ENCODE peak calls at places on chromosome 17, in four cellular contexts. One of them, this sample, is unnamed.

GRCh38 chr17:28230011-28230410 is 89.0 kb upstream of the TMEM97 start:
- DNase-seq in adrenal gland: no peak
- DNase-seq in AG04449: no peak
- DNase-seq in CD8-positive, alpha-beta T cell: no peak
- DNase-seq in this sample: no peak

GRCh38 chr17:49442051-49442450 is 27.4 kb upstream of the PHB1 start:
- DNase-seq in AG04449: no peak
- DNase-seq in CD8-positive, alpha-beta T cell: no peak
- DNase-seq in adrenal gland: no peak
- DNase-seq in this sample: no peak

GRCh38 chr17:83152745-83153611 is 73.6 kb downstream of the METRNL start:
- DNase-seq in CD8-positive, alpha-beta T cell: no peak
- DNase-seq in adrenal gland: no peak
- DNase-seq in AG04449: no peak
- DNase-seq in this sample: no peak

GRCh38 chr17:81470270-81470943 is 42.2 kb downstream of the ACTG1 start:
- DNase-seq in AG04449: no peak
- DNase-seq in adrenal gland: no peak
- DNase-seq in CD8-positive, alpha-beta T cell: no peak
- DNase-seq in this sample: no peak

GRCh38 chr17:81285179-81285878 is 9.8 kb downstream of the SLC38A10 start:
- DNase-seq in CD8-positive, alpha-beta T cell: peak; percentile 26
- DNase-seq in AG04449: no peak
- DNase-seq in adrenal gland: peak; percentile 64
- DNase-seq in this sample: peak; percentile 45

GRCh38 chr17:9021158-9021984 is at the start of gene NTN1:
- DNase-seq in adrenal gland: peak; percentile 34
- DNase-seq in CD8-positive, alpha-beta T cell: peak; percentile 17
- DNase-seq in AG04449: no peak
- DNase-seq in this sample: no peak

GRCh38 chr17:10713336-10713735 is 15.9 kb downstream of the ADPRM start:
- DNase-seq in adrenal gland: no peak
- DNase-seq in CD8-positive, alpha-beta T cell: no peak
- DNase-seq in AG04449: no peak
- DNase-seq in this sample: no peak

GRCh38 chr17:867896-868489 is 85.8 kb downstream of the MRM3 start:
- DNase-seq in adrenal gland: no peak
- DNase-seq in AG04449: no peak
- DNase-seq in CD8-positive, alpha-beta T cell: no peak
- DNase-seq in this sample: no peak

GRCh38 chr17:74512041-74512440 is 19.2 kb downstream of the CD300LB start:
- DNase-seq in CD8-positive, alpha-beta T cell: no peak
- DNase-seq in adrenal gland: peak; percentile 53
- DNase-seq in AG04449: no peak
- DNase-seq in this sample: no peak

GRCh38 chr17:34740936-34741515 is 161.6 kb downstream of the TMEM132E start:
- DNase-seq in CD8-positive, alpha-beta T cell: no peak
- DNase-seq in AG04449: no peak
- DNase-seq in adrenal gland: no peak
- DNase-seq in this sample: no peak

GRCh38 chr17:38741853-38742421 is 6.2 kb downstream of the PCGF2 start:
- DNase-seq in adrenal gland: no peak
- DNase-seq in AG04449: no peak
- DNase-seq in CD8-positive, alpha-beta T cell: no peak
- DNase-seq in this sample: no peak

GRCh38 chr17:40501499-40501911 is at the start of gene TNS4:
- DNase-seq in AG04449: no peak
- DNase-seq in CD8-positive, alpha-beta T cell: no peak
- DNase-seq in adrenal gland: no peak
- DNase-seq in this sample: no peak

GRCh38 chr17:77212081-77212832 is 71.5 kb downstream of the SEC14L1 start:
- DNase-seq in adrenal gland: no peak
- DNase-seq in AG04449: no peak
- DNase-seq in CD8-positive, alpha-beta T cell: no peak
- DNase-seq in this sample: no peak

GRCh38 chr17:42163113-42163512 is 8.3 kb upstream of the RAB5C start:
- DNase-seq in adrenal gland: no peak
- DNase-seq in CD8-positive, alpha-beta T cell: no peak
- DNase-seq in AG04449: no peak
- DNase-seq in this sample: no peak

GRCh38 chr17:80783461-80783860 is 208.2 kb upstream of the CHMP6 start:
- DNase-seq in AG04449: no peak
- DNase-seq in adrenal gland: no peak
- DNase-seq in CD8-positive, alpha-beta T cell: no peak
- DNase-seq in this sample: no peak

GRCh38 chr17:75783069-75783783 is 1.4 kb upstream of the UNK start:
- DNase-seq in AG04449: no peak
- DNase-seq in adrenal gland: no peak
- DNase-seq in CD8-positive, alpha-beta T cell: no peak
- DNase-seq in this sample: peak; percentile 86

GRCh38 chr17:28347261-28347891 is 10.0 kb downstream of the POLDIP2 start:
- DNase-seq in AG04449: peak; percentile 78
- DNase-seq in adrenal gland: no peak
- DNase-seq in CD8-positive, alpha-beta T cell: no peak
- DNase-seq in this sample: no peak

GRCh38 chr17:66987059-66987616 is 22.6 kb downstream of the CACNG4 start:
- DNase-seq in AG04449: no peak
- DNase-seq in CD8-positive, alpha-beta T cell: no peak
- DNase-seq in adrenal gland: no peak
- DNase-seq in this sample: no peak

GRCh38 chr17:64614266-64615011 is 47.7 kb downstream of the SMURF2 start:
- DNase-seq in AG04449: no peak
- DNase-seq in adrenal gland: no peak
- DNase-seq in CD8-positive, alpha-beta T cell: no peak
- DNase-seq in this sample: no peak

GRCh38 chr17:82226170-82226808 is 2.6 kb upstream of the SLC16A3 start:
- DNase-seq in adrenal gland: no peak
- DNase-seq in AG04449: no peak
- DNase-seq in CD8-positive, alpha-beta T cell: no peak
- DNase-seq in this sample: no peak

GRCh38 chr17:69245617-69246016 is 17.0 kb upstream of the ABCA10 start:
- DNase-seq in CD8-positive, alpha-beta T cell: no peak
- DNase-seq in AG04449: no peak
- DNase-seq in adrenal gland: no peak
- DNase-seq in this sample: no peak
- H3K4me3 ChIP-seq in CD8-positive, alpha-beta T cell: no peak overlapping the region
- H3K4me3 ChIP-seq in AG04449: no peak overlapping the region
- H3K4me3 ChIP-seq in adrenal gland: no peak overlapping the region
- H3K4me3 ChIP-seq in this sample: no peak overlapping the region

DNA sequence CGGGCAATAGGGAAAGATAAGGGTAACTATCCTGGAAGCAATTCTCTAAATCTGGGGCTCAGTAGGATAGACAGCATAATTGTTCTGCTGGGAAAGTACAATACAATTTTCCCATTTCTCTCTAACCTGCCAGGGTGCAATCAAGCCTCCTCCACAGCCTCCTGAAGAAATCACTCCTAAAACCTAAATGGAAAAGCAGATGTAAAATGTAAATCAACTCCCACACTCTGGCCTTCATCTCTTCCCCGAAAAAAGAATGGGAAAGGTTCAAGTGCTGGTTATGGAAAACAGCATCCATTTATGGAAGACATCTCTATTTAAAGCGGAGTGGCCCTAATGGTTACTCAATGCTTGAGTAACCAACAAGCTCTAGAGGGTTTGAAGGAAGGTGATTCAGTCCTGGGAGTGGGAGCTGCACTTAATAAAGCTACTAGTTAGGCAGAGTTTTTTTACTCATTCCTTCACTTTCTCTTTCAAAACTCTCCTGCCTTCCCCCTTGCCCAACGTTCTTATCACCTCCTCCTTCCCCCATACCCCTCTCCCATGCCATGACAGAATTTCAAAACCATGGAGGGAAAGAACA is 5.1 kb downstream of the MMD start:
- DNase-seq in CD8-positive, alpha-beta T cell: no peak
- DNase-seq in AG04449: no peak
- DNase-seq in adrenal gland: no peak
- DNase-seq in this sample: no peak
- H3K4me3 ChIP-seq in CD8-positive, alpha-beta T cell: no peak overlapping the region
- H3K4me3 ChIP-seq in AG04449: no peak overlapping the region
- H3K4me3 ChIP-seq in adrenal gland: no peak overlapping the region
- H3K4me3 ChIP-seq in this sample: no peak overlapping the region

GRCh38 chr17:6467567-6467966 is 23.3 kb downstream of the PIMREG start:
- DNase-seq in CD8-positive, alpha-beta T cell: no peak
- DNase-seq in adrenal gland: no peak
- DNase-seq in AG04449: no peak
- DNase-seq in this sample: no peak
- H3K4me3 ChIP-seq in CD8-positive, alpha-beta T cell: no peak overlapping the region
- H3K4me3 ChIP-seq in adrenal gland: no peak overlapping the region
- H3K4me3 ChIP-seq in AG04449: no peak overlapping the region
- H3K4me3 ChIP-seq in this sample: no peak overlapping the region

GRCh38 chr17:31116167-31116566 is 21.4 kb downstream of the NF1 start:
- DNase-seq in adrenal gland: no peak
- DNase-seq in CD8-positive, alpha-beta T cell: no peak
- DNase-seq in AG04449: no peak
- DNase-seq in this sample: no peak
- H3K4me3 ChIP-seq in adrenal gland: no peak overlapping the region
- H3K4me3 ChIP-seq in CD8-positive, alpha-beta T cell: no peak overlapping the region
- H3K4me3 ChIP-seq in AG04449: no peak overlapping the region
- H3K4me3 ChIP-seq in this sample: no peak overlapping the region

GRCh38 chr17:50477976-50478375 is 684 bp upstream of the RSAD1 start:
- DNase-seq in CD8-positive, alpha-beta T cell: no peak
- DNase-seq in adrenal gland: peak; percentile 27
- DNase-seq in AG04449: no peak
- DNase-seq in this sample: no peak
- H3K4me3 ChIP-seq in CD8-positive, alpha-beta T cell: peak overlapping the region; percentile 88
- H3K4me3 ChIP-seq in adrenal gland: no peak overlapping the region
- H3K4me3 ChIP-seq in AG04449: peak overlapping the region; percentile 81
- H3K4me3 ChIP-seq in this sample: peak overlapping the region; percentile 94

GRCh38 chr17:29588017-29588557 is 1.4 kb downstream of the GIT1 start:
- DNase-seq in CD8-positive, alpha-beta T cell: no peak
- DNase-seq in adrenal gland: peak; percentile 18
- DNase-seq in AG04449: no peak
- DNase-seq in this sample: no peak

GRCh38 chr17:29585080-29585751 is 4.2 kb downstream of the GIT1 start:
- DNase-seq in AG04449: no peak
- DNase-seq in adrenal gland: peak; percentile 18
- DNase-seq in CD8-positive, alpha-beta T cell: no peak
- DNase-seq in this sample: no peak

GRCh38 chr17:29588561-29589411 is 662 bp downstream of the GIT1 start:
- DNase-seq in adrenal gland: peak; percentile 44
- DNase-seq in CD8-positive, alpha-beta T cell: no peak
- DNase-seq in AG04449: no peak
- DNase-seq in this sample: no peak

GRCh38 chr17:29587591-29587990 is 1.9 kb downstream of the GIT1 start:
- DNase-seq in CD8-positive, alpha-beta T cell: no peak
- DNase-seq in AG04449: no peak
- DNase-seq in adrenal gland: peak; percentile 20
- DNase-seq in this sample: no peak

GRCh38 chr17:29586676-29587469 is 2.6 kb downstream of the GIT1 start:
- DNase-seq in AG04449: no peak
- DNase-seq in adrenal gland: no peak
- DNase-seq in CD8-positive, alpha-beta T cell: no peak
- DNase-seq in this sample: no peak
- H3K4me3 ChIP-seq in AG04449: peak overlapping the region; percentile 25
- H3K4me3 ChIP-seq in adrenal gland: no peak overlapping the region
- H3K4me3 ChIP-seq in CD8-positive, alpha-beta T cell: no peak overlapping the region
- H3K4me3 ChIP-seq in this sample: no peak overlapping the region

GRCh38 chr17:44707755-44708400 is 587 bp upstream of the DBF4B start:
- DNase-seq in adrenal gland: no peak
- DNase-seq in CD8-positive, alpha-beta T cell: no peak
- DNase-seq in AG04449: no peak
- DNase-seq in this sample: no peak
- H3K4me3 ChIP-seq in adrenal gland: no peak overlapping the region
- H3K4me3 ChIP-seq in CD8-positive, alpha-beta T cell: peak overlapping the region; percentile 92
- H3K4me3 ChIP-seq in AG04449: peak overlapping the region; percentile 96
- H3K4me3 ChIP-seq in this sample: peak overlapping the region; percentile 100

DNA sequence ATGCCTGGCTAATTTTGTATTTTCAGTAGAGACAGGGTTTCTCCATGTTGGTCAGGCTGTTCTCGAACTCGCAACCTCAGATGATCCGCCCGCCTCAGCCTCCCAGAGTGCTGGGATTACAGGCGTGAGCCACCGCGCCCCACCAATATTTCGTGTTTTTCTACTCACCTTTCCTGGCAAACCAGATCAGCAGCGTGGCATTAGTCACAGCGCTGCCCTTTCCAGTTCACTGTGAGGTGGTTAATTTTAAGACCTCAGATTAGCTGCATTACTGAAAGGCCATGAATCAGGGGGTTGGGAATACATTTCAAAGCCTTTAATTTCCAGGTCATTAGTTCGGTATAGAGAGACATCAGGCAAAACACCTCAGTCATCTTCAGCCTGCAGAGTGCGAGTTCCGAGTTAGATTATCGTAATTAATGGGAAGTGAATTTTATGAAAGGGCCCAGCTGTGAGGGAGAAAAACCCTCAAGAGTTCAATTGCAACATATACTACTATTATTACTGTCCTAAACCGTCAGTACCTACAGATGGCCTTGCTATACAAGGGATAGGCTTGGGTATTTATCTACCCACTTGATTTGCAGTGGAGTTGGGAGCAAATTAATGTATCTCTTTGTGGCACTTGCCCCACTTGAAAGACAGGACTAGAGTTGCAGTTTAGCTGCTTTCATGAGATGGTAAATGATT is 2.1 kb upstream of the USP32 start:
- DNase-seq in adrenal gland: no peak
- DNase-seq in CD8-positive, alpha-beta T cell: no peak
- DNase-seq in AG04449: no peak
- DNase-seq in this sample: no peak
- H3K4me3 ChIP-seq in adrenal gland: no peak overlapping the region
- H3K4me3 ChIP-seq in CD8-positive, alpha-beta T cell: no peak overlapping the region
- H3K4me3 ChIP-seq in AG04449: no peak overlapping the region
- H3K4me3 ChIP-seq in this sample: no peak overlapping the region

DNA sequence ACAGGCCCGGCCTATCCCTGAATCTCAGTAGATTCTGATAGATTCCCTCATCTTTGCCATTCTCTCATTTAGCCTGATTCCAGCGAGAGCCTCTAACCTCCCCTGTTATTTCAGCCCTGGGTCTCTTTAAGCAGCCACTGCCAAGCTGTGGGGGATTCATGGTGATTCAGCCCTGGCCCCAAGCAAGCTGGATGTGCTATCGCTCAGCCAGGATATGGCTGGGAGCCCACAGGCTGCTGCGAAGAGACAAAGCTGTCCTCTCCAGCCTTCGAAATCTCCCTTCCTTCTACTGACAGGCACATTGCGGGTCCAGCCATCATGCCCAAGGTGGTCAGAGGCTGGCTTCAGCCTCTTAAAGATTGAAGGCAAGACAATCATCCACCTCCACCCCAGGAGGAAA is 394.1 kb downstream of the SOX9 start:
- DNase-seq in adrenal gland: no peak
- DNase-seq in AG04449: no peak
- DNase-seq in CD8-positive, alpha-beta T cell: no peak
- DNase-seq in this sample: no peak
- H3K4me3 ChIP-seq in adrenal gland: no peak overlapping the region
- H3K4me3 ChIP-seq in AG04449: no peak overlapping the region
- H3K4me3 ChIP-seq in CD8-positive, alpha-beta T cell: no peak overlapping the region
- H3K4me3 ChIP-seq in this sample: no peak overlapping the region

This sample was measured in Jurkat, Clone E6-1.